ENCODE peak calls at places on chromosomes 12 and 14, in six cellular contexts. One of them, this sample, is unnamed.

GRCh38 chr12:110844551-110845395 is 2.0 kb upstream of the CCDC63 start:
- DNase-seq in activated B cell treated with CpG ODN at 0.5 μM for 24 hours: no peak
- DNase-seq in psoas muscle: peak; percentile 50
- DNase-seq in breast epithelium: peak; percentile 46
- DNase-seq in right atrium auricular region: no peak
- DNase-seq in astrocyte of the cerebellum: peak; percentile 11
- DNase-seq in this sample: no peak

GRCh38 chr14:64387232-64387737 is 868 bp upstream of the MTHFD1 start:
- DNase-seq in activated B cell treated with CpG ODN at 0.5 μM for 24 hours: no peak
- DNase-seq in psoas muscle: no peak
- DNase-seq in breast epithelium: peak; percentile 22
- DNase-seq in right atrium auricular region: no peak
- DNase-seq in astrocyte of the cerebellum: no peak
- DNase-seq in this sample: no peak

GRCh38 chr14:88791252-88791621 is 1.5 kb downstream of the EML5 start:
- DNase-seq in activated B cell treated with CpG ODN at 0.5 μM for 24 hours: no peak
- DNase-seq in psoas muscle: no peak
- DNase-seq in breast epithelium: no peak
- DNase-seq in right atrium auricular region: no peak
- DNase-seq in astrocyte of the cerebellum: no peak
- DNase-seq in this sample: no peak

GRCh38 chr12:132430838-132431826 is 58.8 kb upstream of the FBRSL1 start:
- DNase-seq in activated B cell treated with CpG ODN at 0.5 μM for 24 hours: no peak
- DNase-seq in psoas muscle: no peak
- DNase-seq in breast epithelium: no peak
- DNase-seq in right atrium auricular region: no peak
- DNase-seq in astrocyte of the cerebellum: no peak
- DNase-seq in this sample: no peak

GRCh38 chr14:74207943-74208342 is 31.3 kb upstream of the VSX2 start:
- DNase-seq in activated B cell treated with CpG ODN at 0.5 μM for 24 hours: no peak
- DNase-seq in psoas muscle: no peak
- DNase-seq in breast epithelium: no peak
- DNase-seq in right atrium auricular region: no peak
- DNase-seq in astrocyte of the cerebellum: no peak
- DNase-seq in this sample: no peak

GRCh38 chr12:75996907-75997447 is 34.6 kb downstream of the PHLDA1 start:
- DNase-seq in activated B cell treated with CpG ODN at 0.5 μM for 24 hours: no peak
- DNase-seq in psoas muscle: no peak
- DNase-seq in breast epithelium: no peak
- DNase-seq in right atrium auricular region: no peak
- DNase-seq in astrocyte of the cerebellum: no peak
- DNase-seq in this sample: no peak

GRCh38 chr12:124277394-124278222 is 17.3 kb upstream of the RFLNA start:
- DNase-seq in activated B cell treated with CpG ODN at 0.5 μM for 24 hours: no peak
- DNase-seq in psoas muscle: no peak
- DNase-seq in breast epithelium: no peak
- DNase-seq in right atrium auricular region: no peak
- DNase-seq in astrocyte of the cerebellum: no peak
- DNase-seq in this sample: no peak

GRCh38 chr14:101336203-101336602 is 225.1 kb upstream of the DIO3 start:
- DNase-seq in activated B cell treated with CpG ODN at 0.5 μM for 24 hours: no peak
- DNase-seq in psoas muscle: no peak
- DNase-seq in breast epithelium: no peak
- DNase-seq in right atrium auricular region: no peak
- DNase-seq in astrocyte of the cerebellum: no peak
- DNase-seq in this sample: no peak

GRCh38 chr12:80272516-80272915 is 171.5 kb upstream of the PTPRQ start:
- DNase-seq in activated B cell treated with CpG ODN at 0.5 μM for 24 hours: no peak
- DNase-seq in psoas muscle: no peak
- DNase-seq in breast epithelium: no peak
- DNase-seq in right atrium auricular region: no peak
- DNase-seq in astrocyte of the cerebellum: no peak
- DNase-seq in this sample: no peak

GRCh38 chr12:14965221-14965620 is 3.8 kb upstream of the ARHGDIB start:
- DNase-seq in activated B cell treated with CpG ODN at 0.5 μM for 24 hours: no peak
- DNase-seq in psoas muscle: no peak
- DNase-seq in breast epithelium: no peak
- DNase-seq in right atrium auricular region: no peak
- DNase-seq in astrocyte of the cerebellum: no peak
- DNase-seq in this sample: no peak

GRCh38 chr14:55975281-55975905 is 142.8 kb upstream of the PELI2 start:
- DNase-seq in activated B cell treated with CpG ODN at 0.5 μM for 24 hours: no peak
- DNase-seq in psoas muscle: no peak
- DNase-seq in breast epithelium: no peak
- DNase-seq in right atrium auricular region: no peak
- DNase-seq in astrocyte of the cerebellum: no peak
- DNase-seq in this sample: no peak

GRCh38 chr14:74557691-74558090 is 54.3 kb downstream of the LTBP2 start:
- DNase-seq in activated B cell treated with CpG ODN at 0.5 μM for 24 hours: no peak
- DNase-seq in psoas muscle: no peak
- DNase-seq in breast epithelium: no peak
- DNase-seq in right atrium auricular region: no peak
- DNase-seq in astrocyte of the cerebellum: no peak
- DNase-seq in this sample: no peak

GRCh38 chr12:130634866-130635265 is 81.2 kb downstream of the RIMBP2 start:
- DNase-seq in activated B cell treated with CpG ODN at 0.5 μM for 24 hours: no peak
- DNase-seq in psoas muscle: no peak
- DNase-seq in breast epithelium: no peak
- DNase-seq in right atrium auricular region: no peak
- DNase-seq in astrocyte of the cerebellum: no peak
- DNase-seq in this sample: no peak

GRCh38 chr12:25924535-25925001 is 33.9 kb upstream of the RASSF8 start:
- DNase-seq in activated B cell treated with CpG ODN at 0.5 μM for 24 hours: no peak
- DNase-seq in psoas muscle: no peak
- DNase-seq in breast epithelium: no peak
- DNase-seq in right atrium auricular region: no peak
- DNase-seq in astrocyte of the cerebellum: no peak
- DNase-seq in this sample: no peak

GRCh38 chr14:66650491-66650911 is 142.6 kb downstream of the GPHN start:
- DNase-seq in activated B cell treated with CpG ODN at 0.5 μM for 24 hours: no peak
- DNase-seq in psoas muscle: no peak
- DNase-seq in breast epithelium: no peak
- DNase-seq in right atrium auricular region: no peak
- DNase-seq in astrocyte of the cerebellum: no peak
- DNase-seq in this sample: no peak

GRCh38 chr12:94980577-94980976 is 22.9 kb downstream of the NDUFA12 start:
- DNase-seq in activated B cell treated with CpG ODN at 0.5 μM for 24 hours: no peak
- DNase-seq in psoas muscle: no peak
- DNase-seq in breast epithelium: no peak
- DNase-seq in right atrium auricular region: no peak
- DNase-seq in astrocyte of the cerebellum: no peak
- DNase-seq in this sample: no peak

GRCh38 chr14:104515811-104516780 is 63.5 kb upstream of the C14orf180 start:
- DNase-seq in activated B cell treated with CpG ODN at 0.5 μM for 24 hours: no peak
- DNase-seq in psoas muscle: no peak
- DNase-seq in breast epithelium: peak; percentile 10
- DNase-seq in right atrium auricular region: peak; percentile 34
- DNase-seq in astrocyte of the cerebellum: no peak
- DNase-seq in this sample: peak; percentile 78

GRCh38 chr14:19828314-19828713 is 24.7 kb downstream of the OR4N2 start:
- DNase-seq in activated B cell treated with CpG ODN at 0.5 μM for 24 hours: no peak
- DNase-seq in psoas muscle: no peak
- DNase-seq in breast epithelium: no peak
- DNase-seq in right atrium auricular region: no peak
- DNase-seq in astrocyte of the cerebellum: no peak
- DNase-seq in this sample: no peak

GRCh38 chr14:19823765-19824164 is 20.2 kb downstream of the OR4N2 start:
- DNase-seq in activated B cell treated with CpG ODN at 0.5 μM for 24 hours: no peak
- DNase-seq in psoas muscle: no peak
- DNase-seq in breast epithelium: no peak
- DNase-seq in right atrium auricular region: no peak
- DNase-seq in astrocyte of the cerebellum: no peak
- DNase-seq in this sample: no peak

GRCh38 chr14:19823178-19823577 is 19.6 kb downstream of the OR4N2 start:
- DNase-seq in activated B cell treated with CpG ODN at 0.5 μM for 24 hours: no peak
- DNase-seq in psoas muscle: no peak
- DNase-seq in breast epithelium: no peak
- DNase-seq in right atrium auricular region: no peak
- DNase-seq in astrocyte of the cerebellum: no peak
- DNase-seq in this sample: no peak
- TF ChIP-seq CTCF in activated B cell treated with CpG ODN at 0.5 μM for 24 hours: no peak
- TF ChIP-seq CTCF in psoas muscle: no peak
- TF ChIP-seq CTCF in breast epithelium: no peak
- TF ChIP-seq CTCF in right atrium auricular region: no peak
- TF ChIP-seq CTCF in astrocyte of the cerebellum: no peak
- TF ChIP-seq CTCF in this sample: no peak

GRCh38 chr14:85218982-85219381 is 311.0 kb upstream of the FLRT2 start:
- DNase-seq in activated B cell treated with CpG ODN at 0.5 μM for 24 hours: no peak
- DNase-seq in psoas muscle: no peak
- DNase-seq in breast epithelium: no peak
- DNase-seq in right atrium auricular region: no peak
- DNase-seq in astrocyte of the cerebellum: no peak
- DNase-seq in this sample: no peak
- TF ChIP-seq CTCF in activated B cell treated with CpG ODN at 0.5 μM for 24 hours: no peak
- TF ChIP-seq CTCF in psoas muscle: no peak
- TF ChIP-seq CTCF in breast epithelium: no peak
- TF ChIP-seq CTCF in right atrium auricular region: no peak
- TF ChIP-seq CTCF in astrocyte of the cerebellum: no peak
- TF ChIP-seq CTCF in this sample: no peak

GRCh38 chr14:68522510-68523325 is 270.1 kb downstream of the ZFP36L1 start:
- DNase-seq in activated B cell treated with CpG ODN at 0.5 μM for 24 hours: no peak
- DNase-seq in psoas muscle: no peak
- DNase-seq in breast epithelium: no peak
- DNase-seq in right atrium auricular region: peak; percentile 60
- DNase-seq in astrocyte of the cerebellum: no peak
- DNase-seq in this sample: peak; percentile 65

GRCh38 chr14:68525516-68525915 is 267.4 kb downstream of the ZFP36L1 start:
- DNase-seq in activated B cell treated with CpG ODN at 0.5 μM for 24 hours: no peak
- DNase-seq in psoas muscle: no peak
- DNase-seq in breast epithelium: peak; percentile 12
- DNase-seq in right atrium auricular region: peak; percentile 38
- DNase-seq in astrocyte of the cerebellum: no peak
- DNase-seq in this sample: peak; percentile 30

GRCh38 chr14:68521952-68522509 is 270.8 kb downstream of the ZFP36L1 start:
- DNase-seq in activated B cell treated with CpG ODN at 0.5 μM for 24 hours: no peak
- DNase-seq in psoas muscle: no peak
- DNase-seq in breast epithelium: no peak
- DNase-seq in right atrium auricular region: peak; percentile 55
- DNase-seq in astrocyte of the cerebellum: no peak
- DNase-seq in this sample: no peak

GRCh38 chr14:68523326-68523610 is 269.6 kb downstream of the ZFP36L1 start:
- DNase-seq in activated B cell treated with CpG ODN at 0.5 μM for 24 hours: no peak
- DNase-seq in psoas muscle: no peak
- DNase-seq in breast epithelium: no peak
- DNase-seq in right atrium auricular region: no peak
- DNase-seq in astrocyte of the cerebellum: no peak
- DNase-seq in this sample: no peak

DNA sequence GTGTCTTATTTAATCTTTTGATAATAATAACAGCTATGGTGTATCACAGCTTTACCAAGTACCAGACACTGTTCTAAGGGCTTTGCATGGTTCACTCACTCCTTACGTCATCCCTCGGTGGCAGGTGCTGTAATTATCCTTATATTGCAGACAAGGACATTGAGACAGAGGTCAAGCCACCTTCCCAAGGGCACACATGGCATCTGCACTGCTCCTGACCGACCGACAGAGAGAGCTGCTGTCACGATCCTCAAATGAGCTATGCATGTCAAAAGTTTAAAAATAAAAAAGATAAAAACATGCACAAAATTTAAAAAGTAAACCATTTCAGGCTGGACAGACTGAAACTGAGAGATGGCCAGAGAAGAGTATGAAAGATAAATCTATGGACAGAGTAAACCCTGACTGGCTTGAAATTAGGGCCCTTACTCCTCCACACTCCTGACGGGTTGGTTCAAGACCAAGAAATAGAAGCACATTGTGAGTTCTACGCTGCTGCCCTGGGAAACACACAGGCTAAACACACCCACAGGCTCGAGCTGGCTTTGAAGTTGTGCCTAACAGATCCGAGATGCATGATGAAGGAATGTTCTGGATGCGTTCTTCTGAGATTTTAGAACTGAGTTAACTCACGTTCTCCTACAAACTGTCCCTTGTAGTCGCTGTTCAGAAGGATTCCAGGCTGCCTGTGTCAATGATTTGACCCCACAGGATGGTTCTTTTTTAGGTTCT is 268.7 kb downstream of the ZFP36L1 start:
- DNase-seq in activated B cell treated with CpG ODN at 0.5 μM for 24 hours: no peak
- DNase-seq in psoas muscle: no peak
- DNase-seq in breast epithelium: peak; percentile 61
- DNase-seq in right atrium auricular region: peak; percentile 64
- DNase-seq in astrocyte of the cerebellum: no peak
- DNase-seq in this sample: peak; percentile 51
- TF ChIP-seq CTCF in activated B cell treated with CpG ODN at 0.5 μM for 24 hours: no peak
- TF ChIP-seq CTCF in psoas muscle: peak; percentile 33
- TF ChIP-seq CTCF in breast epithelium: no peak
- TF ChIP-seq CTCF in right atrium auricular region: no peak
- TF ChIP-seq CTCF in astrocyte of the cerebellum: no peak
- TF ChIP-seq CTCF in this sample: no peak

GRCh38 chr12:89707623-89707991 is 1.0 kb downstream of the ATP2B1 start:
- DNase-seq in activated B cell treated with CpG ODN at 0.5 μM for 24 hours: peak; percentile 34
- DNase-seq in psoas muscle: peak; percentile 21
- DNase-seq in breast epithelium: no peak
- DNase-seq in right atrium auricular region: no peak
- DNase-seq in astrocyte of the cerebellum: no peak
- DNase-seq in this sample: no peak

GRCh38 chr12:89706551-89707348 is 1.9 kb downstream of the ATP2B1 start:
- DNase-seq in activated B cell treated with CpG ODN at 0.5 μM for 24 hours: no peak
- DNase-seq in psoas muscle: peak; percentile 14
- DNase-seq in breast epithelium: peak; percentile 45
- DNase-seq in right atrium auricular region: no peak
- DNase-seq in astrocyte of the cerebellum: no peak
- DNase-seq in this sample: no peak

GRCh38 chr12:89709157-89709993 is 737 bp upstream of the ATP2B1 start:
- DNase-seq in activated B cell treated with CpG ODN at 0.5 μM for 24 hours: peak; percentile 97
- DNase-seq in psoas muscle: peak; percentile 99
- DNase-seq in breast epithelium: peak; percentile 98
- DNase-seq in right atrium auricular region: peak; percentile 98
- DNase-seq in astrocyte of the cerebellum: peak; percentile 97
- DNase-seq in this sample: peak; percentile 99

GRCh38 chr12:89708793-89709156 is at the start of gene ATP2B1:
- DNase-seq in activated B cell treated with CpG ODN at 0.5 μM for 24 hours: peak; percentile 91
- DNase-seq in psoas muscle: peak; percentile 88
- DNase-seq in breast epithelium: peak; percentile 82
- DNase-seq in right atrium auricular region: peak; percentile 78
- DNase-seq in astrocyte of the cerebellum: peak; percentile 53
- DNase-seq in this sample: peak; percentile 96

DNA sequence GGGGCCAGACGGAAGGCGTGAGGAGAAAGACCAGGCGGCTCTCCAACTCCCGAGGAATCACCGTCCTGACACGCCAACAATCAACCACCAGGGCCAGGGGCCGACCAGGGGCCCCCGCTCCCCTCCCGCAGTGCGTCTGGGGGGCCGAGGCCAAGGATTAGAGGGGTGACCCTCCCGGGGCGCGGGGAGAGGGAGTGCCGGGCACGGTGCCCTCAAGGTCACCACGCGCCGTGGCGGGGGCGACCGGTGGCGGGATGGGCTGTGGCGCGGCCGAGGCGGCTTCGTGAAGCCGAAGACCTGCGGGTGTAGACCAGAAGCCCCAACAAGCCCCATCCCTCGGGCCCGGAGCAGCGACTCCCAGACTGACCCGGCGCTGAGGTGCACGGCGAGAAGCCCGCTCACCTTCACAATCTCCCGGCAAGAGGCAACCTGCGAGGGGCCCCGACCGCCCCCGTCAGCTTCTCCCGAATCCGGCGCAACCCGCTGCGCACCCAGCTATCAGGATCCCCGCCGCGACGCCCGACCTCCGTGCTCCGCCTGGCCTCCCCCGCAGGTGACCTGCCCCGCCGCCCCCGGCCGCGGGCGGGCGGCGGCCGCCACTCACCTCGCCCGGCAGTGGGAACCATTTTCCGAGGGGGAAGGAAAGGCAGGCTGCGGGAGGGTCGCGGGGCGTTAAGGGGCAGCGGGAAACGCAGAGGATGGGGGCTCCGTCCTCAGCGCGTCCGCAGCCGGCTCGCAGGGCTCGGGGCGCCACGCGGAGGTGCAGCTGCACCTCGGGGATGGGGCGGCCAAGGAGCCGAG is 446 bp downstream of the ATP2B1 start:
- DNase-seq in activated B cell treated with CpG ODN at 0.5 μM for 24 hours: peak; percentile 58
- DNase-seq in psoas muscle: peak; percentile 47
- DNase-seq in breast epithelium: peak; percentile 26
- DNase-seq in right atrium auricular region: no peak
- DNase-seq in astrocyte of the cerebellum: no peak
- DNase-seq in this sample: peak; percentile 85
- TF ChIP-seq CTCF in activated B cell treated with CpG ODN at 0.5 μM for 24 hours: no peak
- TF ChIP-seq CTCF in psoas muscle: no peak
- TF ChIP-seq CTCF in breast epithelium: no peak
- TF ChIP-seq CTCF in right atrium auricular region: no peak
- TF ChIP-seq CTCF in astrocyte of the cerebellum: peak; percentile 20
- TF ChIP-seq CTCF in this sample: peak; percentile 13

This sample was measured in osteocyte.